ENCODE peak calls at places on chromosomes 11 and 22, in four cellular contexts. One of them, this sample, is unnamed.

GRCh38 chr11:120904116-120904515 is 119.8 kb upstream of the TBCEL start:
- DNase-seq in mesendoderm: no peak
- DNase-seq in H9: no peak
- DNase-seq in H1: no peak
- DNase-seq in this sample: no peak

GRCh38 chr11:9214765-9215164 is 50.4 kb downstream of the DENND5A start:
- DNase-seq in mesendoderm: peak
- DNase-seq in H9: no peak
- DNase-seq in H1: no peak
- DNase-seq in this sample: peak

GRCh38 chr11:104127828-104128227 is 36.1 kb downstream of the PDGFD start:
- DNase-seq in mesendoderm: peak
- DNase-seq in H9: no peak
- DNase-seq in H1: no peak
- DNase-seq in this sample: peak

GRCh38 chr11:19903620-19904069 is 191.0 kb downstream of the NAV2 start:
- DNase-seq in mesendoderm: peak
- DNase-seq in H9: peak
- DNase-seq in H1: peak
- DNase-seq in this sample: peak

GRCh38 chr11:78392854-78393253 is 24.8 kb downstream of the GAB2 start:
- DNase-seq in mesendoderm: peak
- DNase-seq in H9: no peak
- DNase-seq in H1: no peak
- DNase-seq in this sample: no peak

GRCh38 chr11:18853086-18853720 is 61.6 kb upstream of the PTPN5 start:
- DNase-seq in mesendoderm: peak
- DNase-seq in H9: peak
- DNase-seq in H1: no peak
- DNase-seq in this sample: peak

GRCh38 chr11:131064373-131064991 is 148.2 kb upstream of the SNX19 start:
- DNase-seq in mesendoderm: peak
- DNase-seq in H9: peak
- DNase-seq in H1: peak
- DNase-seq in this sample: peak

GRCh38 chr11:64743591-64744543 is at the start of gene RASGRP2:
- DNase-seq in mesendoderm: peak
- DNase-seq in H9: peak
- DNase-seq in H1: no peak
- DNase-seq in this sample: no peak

GRCh38 chr11:103266167-103266831 is 157.1 kb downstream of the DYNC2H1 start:
- DNase-seq in mesendoderm: no peak
- DNase-seq in H9: no peak
- DNase-seq in H1: no peak
- DNase-seq in this sample: no peak

GRCh38 chr22:37014835-37015586 is 4.2 kb downstream of the TST start:
- DNase-seq in mesendoderm: no peak
- DNase-seq in H9: no peak
- DNase-seq in H1: no peak
- DNase-seq in this sample: no peak

GRCh38 chr22:16974298-16975084 is 33.5 kb downstream of the GAB4 start:
- DNase-seq in mesendoderm: no peak
- DNase-seq in H9: no peak
- DNase-seq in H1: no peak
- DNase-seq in this sample: no peak

GRCh38 chr22:16973591-16974297 is 34.3 kb downstream of the GAB4 start:
- DNase-seq in mesendoderm: no peak
- DNase-seq in H9: no peak
- DNase-seq in H1: no peak
- DNase-seq in this sample: no peak

GRCh38 chr22:16970446-16970845 is 37.6 kb downstream of the GAB4 start:
- DNase-seq in mesendoderm: no peak
- DNase-seq in H9: no peak
- DNase-seq in H1: no peak
- DNase-seq in this sample: no peak

GRCh38 chr22:16969508-16970327 is 38.3 kb downstream of the GAB4 start:
- DNase-seq in mesendoderm: no peak
- DNase-seq in H9: no peak
- DNase-seq in H1: no peak
- DNase-seq in this sample: no peak

DNA sequence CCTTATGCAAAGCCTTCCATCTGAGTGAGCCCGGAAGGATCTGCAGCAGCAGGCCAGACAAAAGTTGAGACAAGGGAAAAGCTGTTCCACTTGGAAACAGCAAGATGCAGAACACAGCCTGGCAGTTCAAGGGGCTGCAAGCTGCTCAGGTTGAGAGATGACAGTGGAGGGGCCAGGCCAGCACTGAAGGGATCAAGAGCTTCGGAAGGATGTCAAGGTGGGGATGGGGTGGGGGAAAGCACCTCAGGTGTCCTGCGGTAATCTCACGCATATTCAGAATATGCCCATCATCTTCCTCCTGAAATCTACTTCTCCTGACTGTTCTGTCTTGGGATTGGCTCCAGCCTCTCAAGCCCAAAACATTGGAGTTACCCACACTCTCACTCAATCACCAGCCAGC is 35.7 kb downstream of the GAB4 start:
- DNase-seq in mesendoderm: no peak
- DNase-seq in H9: no peak
- DNase-seq in H1: no peak
- DNase-seq in this sample: no peak
- H3K56ac ChIP-seq in mesendoderm: no peak
- H3K56ac ChIP-seq in H9: no peak
- H3K56ac ChIP-seq in H1: no peak
- H3K56ac ChIP-seq in this sample: no peak

DNA sequence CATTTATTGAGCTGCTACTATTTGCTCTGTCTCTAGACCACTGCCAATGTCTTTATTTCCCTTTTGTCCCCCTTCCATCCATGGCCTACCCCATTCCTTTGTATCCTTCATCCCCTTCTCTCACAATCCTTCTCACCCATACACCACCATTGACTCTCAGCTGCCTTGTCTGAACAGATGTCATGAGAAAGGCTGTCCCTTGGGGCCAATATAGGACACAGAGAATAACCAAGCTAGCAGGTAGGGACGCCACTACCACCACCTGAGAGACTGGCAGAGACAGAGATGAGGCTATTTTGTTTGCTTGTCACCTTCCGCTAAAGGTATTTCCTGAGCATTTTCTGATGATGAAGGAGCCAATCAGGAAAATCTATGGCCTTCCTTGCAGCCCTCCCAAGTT is 138.9 kb downstream of the CD44 start:
- DNase-seq in mesendoderm: no peak
- DNase-seq in H9: no peak
- DNase-seq in H1: no peak
- DNase-seq in this sample: no peak
- H3K56ac ChIP-seq in mesendoderm: no peak
- H3K56ac ChIP-seq in H9: no peak
- H3K56ac ChIP-seq in H1: no peak
- H3K56ac ChIP-seq in this sample: no peak

GRCh38 chr11:75792127-75792731 is 22.8 kb upstream of the UVRAG start:
- DNase-seq in mesendoderm: no peak
- DNase-seq in H9: no peak
- DNase-seq in H1: no peak
- DNase-seq in this sample: no peak

GRCh38 chr11:75786101-75786736 is 17.6 kb downstream of the DGAT2 start:
- DNase-seq in mesendoderm: no peak
- DNase-seq in H9: no peak
- DNase-seq in H1: no peak
- DNase-seq in this sample: no peak

GRCh38 chr11:75792997-75793800 is 21.8 kb upstream of the UVRAG start:
- DNase-seq in mesendoderm: no peak
- DNase-seq in H9: no peak
- DNase-seq in H1: no peak
- DNase-seq in this sample: no peak

GRCh38 chr11:75790986-75791385 is 22.4 kb downstream of the DGAT2 start:
- DNase-seq in mesendoderm: no peak
- DNase-seq in H9: no peak
- DNase-seq in H1: no peak
- DNase-seq in this sample: no peak

DNA sequence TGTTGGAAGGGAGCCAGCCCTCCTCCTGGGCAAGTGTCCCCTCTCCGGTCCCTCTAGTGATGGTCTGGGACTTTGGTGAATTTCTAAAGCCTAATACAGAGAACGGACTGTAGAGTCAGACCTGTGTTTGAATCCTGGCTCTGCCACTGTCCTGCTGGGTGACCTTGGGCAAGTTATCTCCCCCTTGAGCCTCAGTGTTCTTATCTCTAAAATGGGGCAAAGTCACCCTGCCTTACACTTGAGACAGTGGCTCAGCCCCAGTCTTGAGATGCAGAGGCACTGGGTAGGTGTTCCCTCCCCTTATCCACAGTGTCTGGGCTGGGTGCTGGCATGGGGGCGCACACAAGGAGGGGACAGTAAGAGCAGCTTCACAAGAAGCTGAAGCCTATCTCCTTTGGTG is 20.9 kb downstream of the DGAT2 start:
- DNase-seq in mesendoderm: no peak
- DNase-seq in H9: no peak
- DNase-seq in H1: no peak
- DNase-seq in this sample: no peak
- H3K56ac ChIP-seq in mesendoderm: no peak
- H3K56ac ChIP-seq in H9: no peak
- H3K56ac ChIP-seq in H1: no peak
- H3K56ac ChIP-seq in this sample: no peak

GRCh38 chr22:20395181-20395896 is 1.4 kb downstream of the ZNF74 start:
- DNase-seq in mesendoderm: no peak
- DNase-seq in H9: no peak
- DNase-seq in H1: no peak
- DNase-seq in this sample: no peak

GRCh38 chr22:20393705-20394476 is at the start of gene ZNF74:
- DNase-seq in mesendoderm: peak
- DNase-seq in H9: peak
- DNase-seq in H1: peak
- DNase-seq in this sample: peak

GRCh38 chr22:20391222-20391621 is 2.7 kb upstream of the ZNF74 start:
- DNase-seq in mesendoderm: no peak
- DNase-seq in H9: peak
- DNase-seq in H1: no peak
- DNase-seq in this sample: no peak

GRCh38 chr22:20390394-20390907 is 3.5 kb upstream of the ZNF74 start:
- DNase-seq in mesendoderm: no peak
- DNase-seq in H9: peak
- DNase-seq in H1: no peak
- DNase-seq in this sample: no peak

DNA sequence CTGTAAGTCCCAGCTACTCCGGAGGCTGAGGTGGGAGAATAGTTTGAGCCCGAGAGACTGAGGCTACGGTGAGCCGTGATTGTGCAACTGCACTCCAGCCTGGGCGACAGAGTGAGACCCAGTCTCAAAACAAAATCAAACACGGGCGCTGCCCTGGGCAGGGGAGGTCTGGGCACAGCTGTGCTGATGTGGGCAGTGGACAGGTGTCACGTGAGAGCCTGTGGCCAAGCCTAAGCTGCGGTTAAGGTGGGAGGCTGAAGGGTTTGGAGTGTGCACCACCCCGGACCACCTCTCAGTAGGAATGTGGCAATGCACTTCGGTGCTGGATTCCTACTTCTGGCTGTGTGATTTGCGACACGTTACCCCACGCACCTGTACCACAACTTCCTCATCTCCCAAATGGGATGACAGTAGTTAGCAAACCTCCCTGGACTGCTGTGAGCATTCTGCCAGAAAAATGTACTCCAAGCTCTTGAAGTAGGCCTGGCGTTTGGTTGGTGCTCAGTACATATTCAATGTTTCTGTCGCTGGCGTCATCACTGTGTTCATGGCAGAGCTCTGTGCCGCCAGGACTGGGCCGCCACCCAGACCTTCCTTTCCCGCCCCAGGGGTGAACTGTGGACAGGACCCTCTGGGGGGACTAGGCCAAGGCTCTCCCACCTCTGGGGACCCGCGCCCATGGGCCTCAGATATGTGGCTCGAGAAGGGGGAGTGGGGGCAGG is 807 bp upstream of the ZNF74 start:
- DNase-seq in mesendoderm: no peak
- DNase-seq in H9: no peak
- DNase-seq in H1: no peak
- DNase-seq in this sample: no peak
- H3K56ac ChIP-seq in mesendoderm: peak
- H3K56ac ChIP-seq in H9: no peak
- H3K56ac ChIP-seq in H1: no peak
- H3K56ac ChIP-seq in this sample: no peak

DNA sequence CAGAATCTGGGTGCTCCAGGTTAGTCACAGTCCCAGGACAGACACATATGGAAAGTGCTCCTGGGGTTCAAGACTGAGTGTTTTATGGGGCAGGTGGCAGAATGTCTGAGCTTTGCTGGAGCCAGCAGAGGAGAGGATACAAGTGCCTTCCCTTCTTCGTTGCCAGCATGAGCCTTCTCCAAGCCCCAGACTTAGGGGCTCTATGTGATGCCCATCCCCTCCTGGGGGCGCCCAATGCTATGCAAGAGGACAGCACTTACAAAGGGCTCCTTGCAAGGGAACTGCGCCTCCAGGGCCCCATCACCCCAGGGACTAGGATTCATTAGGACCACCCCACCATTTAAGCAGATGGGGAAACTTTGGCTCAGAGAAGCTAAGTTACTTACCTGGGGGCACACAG is 581.9 kb downstream of the BUD13 start:
- DNase-seq in mesendoderm: no peak
- DNase-seq in H9: no peak
- DNase-seq in H1: no peak
- DNase-seq in this sample: no peak
- H3K56ac ChIP-seq in mesendoderm: no peak
- H3K56ac ChIP-seq in H9: no peak
- H3K56ac ChIP-seq in H1: no peak
- H3K56ac ChIP-seq in this sample: no peak